ENCODE peak calls at places on chromosomes 11 and 22, in nine cellular contexts. D is A549, A is heart left ventricle, U is adrenal gland, P is suprapubic skin, R is spleen, F is Peyer's patch, N is HCT116, V is ovary. C is an unnamed sample.

GRCh38 chr11:58059011-58059358 is 28.2 kb downstream of the OR6Q1 start:
- DNase-seq in U (no peak), P (no peak), R (no peak), N (no peak), F (no peak), D (no peak), V (no peak), A (no peak), C (no peak)

GRCh38 chr11:12434255-12434654 is 56.9 kb downstream of the PARVA start:
- DNase-seq in P (no peak), N (no peak), F (no peak), A (no peak), R (no peak), D (no peak), U (no peak), V (no peak), C (no peak)

GRCh38 chr22:47299211-47299878 is 536.9 kb downstream of the TBC1D22A start:
- DNase-seq in P (no peak), D (no peak), V (no peak), F (no peak), R (no peak), A (no peak), U (no peak), N (no peak), C (no peak)

GRCh38 chr11:91170711-91171110 is 947.9 kb upstream of the CHORDC1 start:
- DNase-seq in F (no peak), U (no peak), D (no peak), A (no peak), R (no peak), P (no peak), V (no peak), N (no peak), C (no peak)

GRCh38 chr11:60370252-60370810 is 8.0 kb upstream of the MS4A7 start:
- DNase-seq in D (no peak), F (no peak), A (no peak), N (no peak), V (no peak), R (no peak), U (no peak), P (no peak), C (no peak)

GRCh38 chr11:103529217-103529684 is 420.0 kb downstream of the DYNC2H1 start:
- DNase-seq in R (no peak), U (peak), V (no peak), F (no peak), A (no peak), P (no peak), D (peak), N (no peak), C (no peak)

GRCh38 chr11:62611705-62612365 is 740 bp downstream of the EML3 start:
- DNase-seq in P (no peak), F (peak), D (peak), N (no peak), U (peak), R (peak), V (peak), A (peak), C (no peak)

GRCh38 chr11:67099841-67100324 is 19.2 kb upstream of the KDM2A start:
- DNase-seq in V (no peak), R (no peak), F (no peak), D (no peak), A (no peak), U (no peak), P (no peak), N (no peak), C (no peak)

GRCh38 chr22:19679476-19680099 is 34.7 kb upstream of the SEPTIN5 start:
- DNase-seq in A (peak), N (no peak), U (peak), D (no peak), P (no peak), F (peak), V (peak), R (peak), C (no peak)

GRCh38 chr11:925496-926301 is at the start of gene AP2A2:
- DNase-seq in R (peak), F (peak), V (peak), N (peak), U (peak), P (peak), D (peak), A (peak), C (peak)

GRCh38 chr22:24120029-24120428 is 61.3 kb upstream of the SUSD2 start:
- DNase-seq in P (no peak), N (no peak), F (no peak), A (peak), V (no peak), R (no peak), D (no peak), U (no peak), C (no peak)

GRCh38 chr22:28143206-28143605 is 224.2 kb upstream of the PITPNB start:
- DNase-seq in P (no peak), N (no peak), F (no peak), A (no peak), R (no peak), U (no peak), V (no peak), D (no peak), C (no peak)
- H3K27ac ChIP-seq in P (no peak), N (no peak), F (no peak), A (no peak), R (no peak), U (no peak), V (no peak), D (no peak), C (no peak)

DNA sequence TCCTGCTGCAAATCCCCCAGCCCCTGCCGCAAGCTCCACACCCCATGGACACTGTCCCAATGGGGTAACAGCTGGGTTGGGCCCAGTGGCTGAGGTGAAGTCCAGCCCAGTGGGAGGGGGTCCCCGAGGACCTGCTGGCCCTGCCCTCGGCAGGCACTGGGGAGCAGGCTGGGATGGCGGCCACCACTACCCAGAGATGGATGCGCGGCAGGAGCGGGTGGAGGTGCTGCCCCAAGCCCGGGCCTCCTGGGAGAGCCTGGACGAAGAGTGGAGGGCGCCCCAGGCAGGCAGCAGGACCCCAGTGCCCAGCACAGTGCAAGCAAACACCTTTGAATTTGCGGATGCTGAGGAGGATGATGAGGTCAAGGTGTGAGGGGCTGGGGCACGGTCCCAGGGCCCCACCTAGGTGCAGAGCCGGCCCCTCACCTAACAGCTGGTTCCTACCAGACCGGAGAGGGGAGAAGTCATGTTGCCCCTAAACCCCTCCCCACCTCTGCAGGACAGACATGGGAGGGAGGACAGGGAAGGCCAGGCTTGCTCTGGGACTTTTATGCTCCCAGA is 8.2 kb downstream of the CDC42EP1 start:
- DNase-seq in V (no peak), R (no peak), F (no peak), P (no peak), N (no peak), A (no peak), U (peak), D (no peak), C (no peak)
- TF ChIP-seq POLR2A in V (no peak), R (no peak), F (no peak), P (no peak), N (no peak), A (no peak), U (no peak), D (no peak), C (no peak)

DNA sequence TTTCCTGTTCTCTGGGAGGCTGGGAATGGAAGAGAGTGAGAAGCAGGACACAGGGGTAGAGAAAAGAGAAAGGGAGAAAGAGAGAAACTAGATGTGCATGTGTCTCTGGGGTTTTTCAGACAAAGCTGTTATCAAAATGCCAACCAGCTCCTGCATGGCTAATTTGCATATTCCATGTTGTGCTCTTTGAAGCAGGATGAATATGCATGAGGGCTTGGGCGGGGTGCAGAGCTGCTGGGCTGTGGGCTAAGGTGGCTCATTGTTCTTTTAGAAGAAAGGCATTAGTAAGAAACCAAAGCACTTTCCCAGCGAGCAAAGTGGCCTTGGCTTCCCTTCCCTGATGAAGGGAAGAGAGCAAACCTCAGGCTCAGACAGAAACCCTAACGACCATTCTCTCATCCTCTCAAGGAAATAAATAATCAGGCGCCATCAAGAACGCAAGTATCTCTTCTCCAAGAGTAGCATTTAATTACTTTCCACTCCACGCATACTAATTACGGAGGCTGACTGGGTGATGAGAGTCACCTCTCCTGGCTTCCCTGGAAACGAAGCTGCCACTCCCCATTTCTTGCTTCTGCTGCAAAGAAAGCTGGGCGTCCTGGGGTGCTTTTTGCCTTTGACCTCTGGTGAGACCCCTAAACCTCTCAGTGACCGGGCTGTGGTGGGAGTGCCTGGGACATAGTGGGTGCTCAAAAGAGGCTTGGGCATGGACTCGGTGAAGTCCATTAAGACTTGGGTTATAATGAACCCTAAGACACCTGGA is 54.2 kb downstream of the FEZ1 start:
- DNase-seq in R (no peak), F (no peak), U (no peak), D (no peak), V (no peak), N (no peak), A (no peak), P (no peak), C (no peak)
- H3K27ac ChIP-seq in R (no peak), F (no peak), U (no peak), D (no peak), V (no peak), N (no peak), A (no peak), P (no peak), C (no peak)

DNA sequence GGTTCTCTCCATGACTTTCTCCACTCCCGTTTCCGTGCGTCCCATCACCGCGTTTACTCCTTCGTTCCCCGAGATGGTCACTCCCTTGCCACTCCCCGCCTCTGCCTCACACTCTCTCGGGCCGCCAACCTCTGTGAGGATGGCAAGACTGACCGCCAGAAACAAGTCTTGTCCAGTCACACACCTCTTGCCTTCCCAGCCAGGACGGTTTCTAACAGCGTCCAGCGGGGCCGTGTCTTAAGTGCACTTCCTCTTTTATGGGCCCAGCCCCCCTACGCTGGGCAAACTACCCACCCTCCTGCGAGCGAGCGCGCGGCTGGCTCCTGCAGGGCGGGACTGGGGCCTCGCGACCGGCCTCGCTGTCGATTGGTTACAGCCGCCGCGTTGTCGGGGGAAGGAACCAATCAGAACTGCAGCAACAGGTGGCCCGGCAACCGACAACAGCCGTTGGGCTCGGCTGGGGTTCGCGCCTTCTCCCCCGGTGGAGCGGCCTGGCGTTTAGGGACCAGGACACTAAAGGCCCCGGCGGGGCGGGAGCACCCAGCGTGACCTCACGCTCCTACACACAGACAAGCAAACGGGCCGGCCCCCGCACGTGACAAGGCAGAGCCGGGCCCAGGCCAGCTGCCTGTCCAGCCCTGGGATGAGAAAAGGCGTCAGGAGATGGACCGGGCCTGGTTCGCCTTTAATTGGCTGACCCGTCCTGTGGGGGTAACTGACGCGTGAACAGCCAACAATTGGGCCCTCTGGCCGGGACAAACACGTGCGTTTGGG is 534 bp upstream of the UCP2 start:
- DNase-seq in U (peak), P (peak), N (peak), V (peak), D (peak), F (peak), R (peak), A (peak), C (peak)
- TF ChIP-seq POLR2A in U (peak), P (peak), N (peak), V (peak), D (no peak), F (peak), R (peak), A (peak), C (peak)

DNA sequence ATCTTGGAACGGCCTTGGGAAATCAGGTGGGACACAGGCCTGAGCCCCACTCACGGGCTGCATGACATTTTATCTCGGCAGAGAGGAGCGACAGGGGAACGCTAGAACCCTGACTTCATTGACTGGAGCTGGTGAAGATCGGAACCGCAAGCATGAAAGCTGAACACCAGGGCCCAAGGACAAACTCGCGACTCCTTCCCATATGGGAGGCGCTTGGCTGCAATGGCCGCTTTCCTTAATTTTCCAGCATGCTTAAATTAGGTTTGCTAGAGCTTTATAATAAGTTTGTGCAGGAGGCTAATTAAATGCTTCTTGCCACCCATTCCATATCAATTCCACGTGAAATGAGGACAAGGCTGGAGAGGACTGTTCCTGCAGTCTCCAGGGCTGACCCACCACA is 693.1 kb downstream of the OPCML start:
- DNase-seq in N (no peak), V (no peak), F (no peak), R (no peak), P (no peak), A (no peak), D (no peak), U (no peak), C (no peak)
- H3K27ac ChIP-seq in N (no peak), V (no peak), F (no peak), R (no peak), P (no peak), A (no peak), D (no peak), U (no peak), C (no peak)

GRCh38 chr11:65329944-65330403 is 3.7 kb upstream of the DPF2 start:
- DNase-seq in A (peak), D (peak), V (peak), N (peak), R (peak), U (peak), F (peak), P (peak), C (peak)
- TF ChIP-seq POLR2A in A (no peak), D (no peak), V (no peak), N (peak), R (no peak), U (no peak), F (no peak), P (no peak), C (no peak)

DNA sequence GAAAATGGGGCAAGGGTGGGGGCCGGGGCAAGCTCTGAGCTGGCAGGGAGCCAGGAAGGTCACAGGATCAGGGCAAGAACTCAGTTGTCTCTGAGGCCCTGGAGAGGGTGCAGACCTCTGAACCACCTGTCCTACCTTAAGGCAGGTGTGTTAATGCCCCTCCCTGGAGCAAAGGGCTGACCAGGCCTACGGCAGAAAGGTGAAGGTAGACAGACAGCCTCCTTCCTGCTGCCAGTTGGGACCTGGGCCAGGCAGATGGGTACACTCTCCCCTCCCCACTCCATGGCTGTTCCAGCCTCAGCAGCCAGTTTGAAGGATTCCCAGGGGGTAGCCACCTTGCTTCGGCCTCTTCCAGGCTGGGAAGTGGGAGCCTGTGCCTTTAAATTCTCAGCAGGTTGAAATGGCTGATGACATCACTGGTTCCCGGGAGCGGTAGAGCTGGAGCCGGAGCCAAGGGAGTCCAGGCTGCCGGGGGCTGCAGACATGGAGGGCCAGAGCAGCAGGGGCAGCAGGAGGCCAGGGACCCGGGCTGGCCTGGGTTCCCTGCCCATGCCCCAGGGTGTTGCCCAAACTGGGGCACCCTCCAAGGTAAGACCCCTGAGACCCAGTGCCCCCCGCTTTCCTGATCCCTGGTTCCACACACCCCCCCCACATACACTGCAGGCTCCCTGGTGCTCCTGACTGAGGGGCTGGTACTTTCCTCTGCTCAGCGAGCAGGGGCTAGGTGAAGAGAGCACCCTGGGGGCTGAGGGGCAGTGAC is at the start of gene INPP5J:
- DNase-seq in A (peak), V (peak), N (peak), R (peak), U (peak), D (peak), P (no peak), F (peak), C (peak)
- H3K27ac ChIP-seq in A (peak), V (no peak), N (peak), R (no peak), U (no peak), D (peak), P (no peak), F (peak), C (peak)

C was measured in gastrocnemius medialis.